ENCODE peak calls at places on chromosomes 12 and 14, in eight cellular contexts. M, O, N, X, C, G, D and H are unnamed samples.

GRCh38 chr12:52598966-52599365 is 2.3 kb downstream of the KRT72 start:
- DNase-seq in M (no peak), O (no peak), N (no peak), X (no peak), C (no peak), G (no peak), D (no peak), H (no peak)

GRCh38 chr12:90211017-90211416 is 502.4 kb upstream of the ATP2B1 start:
- DNase-seq in M (no peak), O (no peak), N (no peak), X (no peak), C (peak), G (no peak), D (no peak), H (no peak)

GRCh38 chr14:91286530-91286937 is 42.0 kb upstream of the GPR68 start:
- DNase-seq in M (no peak), O (peak), N (peak), X (peak), C (peak), G (no peak), D (peak), H (peak)

GRCh38 chr12:94263011-94263786 is 114.8 kb downstream of the PLXNC1 start:
- DNase-seq in M (no peak), O (peak), N (no peak), X (no peak), C (no peak), G (no peak), D (peak), H (peak)

GRCh38 chr14:65356327-65356836 is 56.1 kb upstream of the FUT8 start:
- DNase-seq in M (no peak), O (no peak), N (no peak), X (peak), C (peak), G (no peak), D (no peak), H (peak)

GRCh38 chr14:97267509-97267908 is 470.3 kb downstream of the VRK1 start:
- DNase-seq in M (no peak), O (no peak), N (no peak), X (no peak), C (no peak), G (no peak), D (no peak), H (no peak)

GRCh38 chr12:47085815-47086252 is 6.1 kb upstream of the AMIGO2 start:
- DNase-seq in M (no peak), O (peak), N (no peak), X (peak), C (peak), G (no peak), D (no peak), H (no peak)

GRCh38 chr12:126346087-126346486 is 1280.9 kb downstream of the AACS start:
- DNase-seq in M (no peak), O (no peak), N (no peak), X (no peak), C (no peak), G (no peak), D (no peak), H (no peak)

GRCh38 chr14:78764240-78764639 is 594.1 kb downstream of the NRXN3 start:
- DNase-seq in M (no peak), O (no peak), N (no peak), X (no peak), C (peak), G (no peak), D (no peak), H (no peak)

GRCh38 chr14:67704484-67705089 is 2.9 kb downstream of the RDH12 start:
- DNase-seq in M (no peak), O (peak), N (peak), X (peak), C (peak), G (no peak), D (no peak), H (peak)

GRCh38 chr12:120126635-120127005 is 10.1 kb upstream of the RAB35 start:
- DNase-seq in M (no peak), O (no peak), N (no peak), X (no peak), C (peak), G (no peak), D (peak), H (no peak)

GRCh38 chr14:66069830-66070541 is 416.2 kb upstream of the CCDC196 start:
- DNase-seq in M (no peak), O (no peak), N (no peak), X (no peak), C (no peak), G (no peak), D (no peak), H (no peak)

GRCh38 chr12:116916714-116917114 is 6.0 kb downstream of the FBXW8 start:
- DNase-seq in M (no peak), O (peak), N (peak), X (peak), C (peak), G (no peak), D (peak), H (no peak)

GRCh38 chr12:84793558-84794367 is 118.8 kb downstream of the SLC6A15 start:
- DNase-seq in M (no peak), O (no peak), N (no peak), X (no peak), C (no peak), G (no peak), D (no peak), H (no peak)

GRCh38 chr12:47816646-47817271 is 2.9 kb downstream of the HDAC7 start:
- DNase-seq in M (no peak), O (no peak), N (no peak), X (no peak), C (peak), G (no peak), D (no peak), H (no peak)

GRCh38 chr14:53355581-53356112 is 202.5 kb upstream of the DDHD1 start:
- DNase-seq in M (no peak), O (peak), N (peak), X (no peak), C (peak), G (no peak), D (no peak), H (peak)

GRCh38 chr14:78245238-78245637 is 75.1 kb downstream of the NRXN3 start:
- DNase-seq in M (no peak), O (no peak), N (no peak), X (no peak), C (no peak), G (peak), D (no peak), H (no peak)

GRCh38 chr12:13044002-13044858 is at the start of gene FAM234B:
- DNase-seq in M (no peak), O (no peak), N (peak), X (peak), C (peak), G (peak), D (peak), H (peak)

GRCh38 chr12:92593734-92594402 is 108.9 kb upstream of the PLEKHG7 start:
- DNase-seq in M (no peak), O (peak), N (no peak), X (peak), C (peak), G (peak), D (peak), H (peak)

GRCh38 chr14:90534838-90535555 is 138.2 kb downstream of the CALM1 start:
- DNase-seq in M (no peak), O (no peak), N (no peak), X (no peak), C (no peak), G (peak), D (no peak), H (no peak)

GRCh38 chr12:31002999-31003398 is 70.7 kb upstream of the DDX11 start:
- DNase-seq in M (no peak), O (no peak), N (no peak), X (no peak), C (no peak), G (no peak), D (no peak), H (no peak)

GRCh38 chr14:100842799-100843198 is 16.9 kb downstream of the MEG3 start:
- DNase-seq in M (no peak), O (no peak), N (no peak), X (no peak), C (peak), G (no peak), D (no peak), H (no peak)

GRCh38 chr12:126189856-126190255 is 1124.6 kb downstream of the AACS start:
- DNase-seq in M (no peak), O (no peak), N (no peak), X (no peak), C (no peak), G (no peak), D (no peak), H (no peak)

GRCh38 chr12:109446-109845 is 42.9 kb downstream of the IQSEC3 start:
- DNase-seq in M (no peak), O (no peak), N (no peak), X (no peak), C (no peak), G (no peak), D (no peak), H (no peak)

GRCh38 chr12:2613674-2614073 is 181.1 kb upstream of the FKBP4 start:
- DNase-seq in M (no peak), O (no peak), N (no peak), X (no peak), C (peak), G (no peak), D (peak), H (no peak)

GRCh38 chr14:68924392-68925158 is 54.5 kb downstream of the ACTN1 start:
- DNase-seq in M (no peak), O (no peak), N (peak), X (peak), C (no peak), G (no peak), D (no peak), H (no peak)

GRCh38 chr12:43278268-43278832 is 273.7 kb downstream of the ADAMTS20 start:
- DNase-seq in M (no peak), O (no peak), N (no peak), X (no peak), C (no peak), G (no peak), D (no peak), H (no peak)

GRCh38 chr12:1463073-1463905 is 131.1 kb downstream of the FBXL14 start:
- DNase-seq in M (no peak), O (no peak), N (no peak), X (no peak), C (peak), G (no peak), D (no peak), H (no peak)
- H3K4me3 ChIP-seq in M (no peak), O (no peak), N (no peak), X (no peak), C (no peak), G (no peak), D (no peak), H (no peak)

GRCh38 chr12:70196732-70197361 is 46.4 kb upstream of the CNOT2 start:
- DNase-seq in M (no peak), O (no peak), N (no peak), X (no peak), C (peak), G (no peak), D (no peak), H (no peak)
- H3K4me3 ChIP-seq in M (no peak), O (no peak), N (no peak), X (no peak), C (no peak), G (no peak), D (no peak), H (no peak)

DNA sequence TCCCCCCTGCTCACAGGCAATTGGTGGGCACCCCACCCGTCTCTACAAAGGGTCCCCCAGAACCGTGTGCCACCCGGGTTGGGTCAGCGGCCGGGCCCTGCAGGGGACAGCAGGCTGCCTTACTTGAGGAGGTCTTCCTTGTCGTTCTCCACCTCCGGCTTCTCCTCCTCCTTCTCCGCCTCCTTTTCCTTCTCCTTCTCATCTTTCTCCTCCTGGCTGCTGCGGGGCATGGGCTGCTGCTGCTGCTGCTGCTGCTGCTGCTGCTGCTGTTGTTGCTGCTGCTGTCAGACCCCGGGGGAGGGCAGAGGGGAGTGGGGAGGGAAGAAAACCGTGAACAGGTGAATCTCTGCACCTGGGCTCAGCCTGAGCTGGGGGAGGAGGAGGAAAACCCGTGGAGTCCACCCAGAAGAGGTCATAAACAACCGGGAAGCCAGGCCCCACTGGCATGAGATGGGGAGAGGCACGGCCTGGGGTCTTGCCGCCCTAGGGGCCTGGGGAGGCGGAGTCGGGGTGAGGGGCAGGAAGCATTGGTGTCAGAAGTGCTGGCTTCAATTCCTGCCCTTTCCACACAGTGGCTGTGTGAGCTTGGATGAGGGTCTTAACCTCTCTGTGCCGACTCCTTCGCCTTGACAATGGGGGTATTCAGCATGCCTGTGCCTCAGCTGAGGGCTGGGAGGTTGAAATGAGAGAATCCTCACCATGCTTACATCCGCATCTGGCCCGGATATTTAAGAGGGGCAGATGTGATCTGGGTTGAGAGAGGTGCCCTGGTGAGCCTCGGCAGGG is 107.6 kb downstream of the RFLNA start:
- DNase-seq in M (no peak), O (no peak), N (no peak), X (no peak), C (no peak), G (no peak), D (no peak), H (no peak)
- H3K4me3 ChIP-seq in M (no peak), O (no peak), N (no peak), X (no peak), C (no peak), G (no peak), D (no peak), H (no peak)

GRCh38 chr14:104171029-104171697 is 32.8 kb downstream of the KIF26A start:
- DNase-seq in M (no peak), O (no peak), N (peak), X (no peak), C (no peak), G (peak), D (no peak), H (no peak)
- H3K4me3 ChIP-seq in M (no peak), O (no peak), N (no peak), X (no peak), C (no peak), G (no peak), D (no peak), H (no peak)

GRCh38 chr12:122009741-122010140 is 11.9 kb upstream of the BCL7A start:
- DNase-seq in M (no peak), O (no peak), N (no peak), X (no peak), C (no peak), G (no peak), D (no peak), H (no peak)
- H3K4me3 ChIP-seq in M (no peak), O (no peak), N (no peak), X (no peak), C (no peak), G (no peak), D (no peak), H (no peak)

GRCh38 chr12:23757541-23757962 is 191.9 kb downstream of the SOX5 start:
- DNase-seq in M (no peak), O (no peak), N (peak), X (peak), C (no peak), G (no peak), D (no peak), H (no peak)
- H3K4me3 ChIP-seq in M (no peak), O (no peak), N (no peak), X (no peak), C (no peak), G (no peak), D (no peak), H (no peak)

GRCh38 chr12:115755061-115755751 is 522.3 kb downstream of the MED13L start:
- DNase-seq in M (no peak), O (no peak), N (no peak), X (no peak), C (no peak), G (no peak), D (no peak), H (no peak)
- H3K4me3 ChIP-seq in M (no peak), O (no peak), N (no peak), X (no peak), C (no peak), G (no peak), D (no peak), H (no peak)

GRCh38 chr12:59036973-59037807 is 116.9 kb upstream of the LRIG3 start:
- DNase-seq in M (no peak), O (no peak), N (no peak), X (no peak), C (no peak), G (no peak), D (no peak), H (no peak)

GRCh38 chr12:59039005-59039404 is 118.7 kb upstream of the LRIG3 start:
- DNase-seq in M (no peak), O (no peak), N (no peak), X (no peak), C (no peak), G (no peak), D (no peak), H (no peak)

GRCh38 chr12:59040043-59040442 is 119.7 kb upstream of the LRIG3 start:
- DNase-seq in M (no peak), O (no peak), N (no peak), X (no peak), C (no peak), G (no peak), D (no peak), H (no peak)

GRCh38 chr12:59041241-59042121 is 121.2 kb upstream of the LRIG3 start:
- DNase-seq in M (no peak), O (no peak), N (no peak), X (no peak), C (peak), G (no peak), D (no peak), H (no peak)

DNA sequence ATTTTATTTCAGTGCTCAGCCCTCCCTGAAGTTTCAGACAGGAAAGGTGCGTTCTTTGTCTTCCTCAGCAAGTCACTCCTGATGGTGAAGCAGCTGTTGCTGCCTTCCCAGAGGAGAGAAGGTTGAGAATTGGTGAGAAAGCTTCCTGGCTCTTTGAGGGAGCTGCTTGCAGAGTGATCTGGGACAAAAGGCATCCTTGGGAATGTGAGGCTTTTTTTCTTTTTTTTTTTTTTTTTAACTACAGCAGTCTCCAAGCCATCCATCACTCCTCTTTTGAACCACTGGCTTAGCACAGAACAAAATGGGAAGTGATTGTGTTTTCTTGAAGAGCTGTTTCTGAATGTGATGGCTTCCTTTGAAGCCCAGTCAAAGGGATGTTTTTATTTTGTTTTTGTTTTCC is 120.3 kb upstream of the LRIG3 start:
- DNase-seq in M (no peak), O (no peak), N (no peak), X (no peak), C (peak), G (no peak), D (no peak), H (no peak)
- H3K4me3 ChIP-seq in M (no peak), O (no peak), N (no peak), X (no peak), C (no peak), G (no peak), D (no peak), H (no peak)